ENCODE peak calls at places on chromosomes 7 and 10, in six cellular contexts. One of them, this sample, is unnamed.

GRCh38 chr10:29658984-29659769 is 24.4 kb upstream of the SVIL start:
- DNase-seq in fibroblast of the aortic adventitia: peak
- DNase-seq in HT1080: peak
- DNase-seq in NCI-H1092 treated with DMSO at 0.1 percent for 48 hours: no peak
- DNase-seq in AG08396: peak
- DNase-seq in GM12891: peak
- DNase-seq in this sample: no peak

GRCh38 chr7:106071999-106072714 is 40.0 kb downstream of the SYPL1 start:
- DNase-seq in fibroblast of the aortic adventitia: peak
- DNase-seq in GM12891: no peak
- DNase-seq in NCI-H1092 treated with DMSO at 0.1 percent for 48 hours: peak
- DNase-seq in HT1080: no peak
- DNase-seq in AG08396: no peak
- DNase-seq in this sample: no peak

GRCh38 chr7:56092789-56093531 is at the start of gene PHKG1:
- DNase-seq in AG08396: peak
- DNase-seq in HT1080: peak
- DNase-seq in fibroblast of the aortic adventitia: peak
- DNase-seq in NCI-H1092 treated with DMSO at 0.1 percent for 48 hours: peak
- DNase-seq in GM12891: no peak
- DNase-seq in this sample: peak

GRCh38 chr10:77325233-77325537 is 312.4 kb downstream of the KCNMA1 start:
- DNase-seq in AG08396: no peak
- DNase-seq in GM12891: no peak
- DNase-seq in HT1080: no peak
- DNase-seq in fibroblast of the aortic adventitia: no peak
- DNase-seq in NCI-H1092 treated with DMSO at 0.1 percent for 48 hours: peak
- DNase-seq in this sample: no peak

GRCh38 chr7:153090209-153090608 is 330.7 kb downstream of the ACTR3B start:
- DNase-seq in AG08396: no peak
- DNase-seq in GM12891: no peak
- DNase-seq in fibroblast of the aortic adventitia: no peak
- DNase-seq in HT1080: no peak
- DNase-seq in NCI-H1092 treated with DMSO at 0.1 percent for 48 hours: no peak
- DNase-seq in this sample: no peak

GRCh38 chr7:136353287-136353686 is 376.1 kb upstream of the MTPN start:
- DNase-seq in fibroblast of the aortic adventitia: no peak
- DNase-seq in GM12891: no peak
- DNase-seq in HT1080: no peak
- DNase-seq in NCI-H1092 treated with DMSO at 0.1 percent for 48 hours: no peak
- DNase-seq in AG08396: no peak
- DNase-seq in this sample: no peak

GRCh38 chr7:3289996-3290395 is 11.1 kb upstream of the SDK1 start:
- DNase-seq in fibroblast of the aortic adventitia: peak
- DNase-seq in GM12891: no peak
- DNase-seq in AG08396: no peak
- DNase-seq in NCI-H1092 treated with DMSO at 0.1 percent for 48 hours: no peak
- DNase-seq in HT1080: peak
- DNase-seq in this sample: no peak

GRCh38 chr10:74213571-74214162 is 62.6 kb downstream of the ADK start:
- DNase-seq in HT1080: peak
- DNase-seq in NCI-H1092 treated with DMSO at 0.1 percent for 48 hours: peak
- DNase-seq in fibroblast of the aortic adventitia: peak
- DNase-seq in AG08396: peak
- DNase-seq in GM12891: no peak
- DNase-seq in this sample: no peak

GRCh38 chr7:34155225-34155908 is 250.0 kb downstream of the BMPER start:
- DNase-seq in NCI-H1092 treated with DMSO at 0.1 percent for 48 hours: no peak
- DNase-seq in GM12891: no peak
- DNase-seq in AG08396: peak
- DNase-seq in HT1080: peak
- DNase-seq in fibroblast of the aortic adventitia: peak
- DNase-seq in this sample: no peak

GRCh38 chr10:96268341-96268909 is 2.9 kb downstream of the BLNK start:
- DNase-seq in HT1080: no peak
- DNase-seq in NCI-H1092 treated with DMSO at 0.1 percent for 48 hours: no peak
- DNase-seq in GM12891: no peak
- DNase-seq in fibroblast of the aortic adventitia: no peak
- DNase-seq in AG08396: no peak
- DNase-seq in this sample: no peak

GRCh38 chr10:103429647-103430046 is 22.5 kb downstream of the CALHM2 start:
- DNase-seq in fibroblast of the aortic adventitia: no peak
- DNase-seq in GM12891: no peak
- DNase-seq in HT1080: no peak
- DNase-seq in NCI-H1092 treated with DMSO at 0.1 percent for 48 hours: no peak
- DNase-seq in AG08396: no peak
- DNase-seq in this sample: no peak

GRCh38 chr10:82211331-82211730 is 336.3 kb downstream of the NRG3 start:
- DNase-seq in NCI-H1092 treated with DMSO at 0.1 percent for 48 hours: no peak
- DNase-seq in HT1080: no peak
- DNase-seq in GM12891: no peak
- DNase-seq in fibroblast of the aortic adventitia: peak
- DNase-seq in AG08396: no peak
- DNase-seq in this sample: no peak

GRCh38 chr7:50355817-50356178 is 51.3 kb downstream of the IKZF1 start:
- DNase-seq in AG08396: no peak
- DNase-seq in NCI-H1092 treated with DMSO at 0.1 percent for 48 hours: no peak
- DNase-seq in HT1080: no peak
- DNase-seq in GM12891: no peak
- DNase-seq in fibroblast of the aortic adventitia: no peak
- DNase-seq in this sample: no peak

GRCh38 chr10:129952771-129953489 is 11.1 kb downstream of the EBF3 start:
- DNase-seq in AG08396: no peak
- DNase-seq in HT1080: no peak
- DNase-seq in fibroblast of the aortic adventitia: peak
- DNase-seq in GM12891: no peak
- DNase-seq in NCI-H1092 treated with DMSO at 0.1 percent for 48 hours: no peak
- DNase-seq in this sample: no peak

This sample was measured in substantia nigra.